ENCODE peak calls at places on chromosomes 12 and 14, in six cellular contexts. D is heart left ventricle, T is mammary epithelial cell, L is fibroblast of lung, K is body of pancreas, F is uterus. H is an unnamed sample. For H3K4me1 and H3K36me3, the result is how much of the 10 kb centered on the place peaks cover.

GRCh38 chr12:101670007-101670671 is 27.3 kb upstream of the CHPT1 start:
- DNase-seq in D (no peak), T (peak), L (peak), K (peak), F (peak), H (peak)

GRCh38 chr12:57726151-57726883 is 12.2 kb downstream of the AGAP2 start:
- DNase-seq in D (peak), T (peak), L (peak), K (peak), F (peak), H (peak)

GRCh38 chr14:22837059-22837749 is 819 bp downstream of the MMP14 start:
- DNase-seq in D (peak), T (peak), L (peak), K (peak), F (peak), H (no peak)

GRCh38 chr12:67593041-67593870 is 55.3 kb upstream of the DYRK2 start:
- DNase-seq in D (no peak), T (peak), L (peak), K (peak), F (no peak), H (peak)

GRCh38 chr14:23162800-23163199 is 20.7 kb downstream of the SLC7A8 start:
- DNase-seq in D (no peak), T (no peak), L (no peak), K (no peak), F (no peak), H (no peak)

GRCh38 chr14:28879571-28879970 is 113.0 kb downstream of the FOXG1 start:
- DNase-seq in D (no peak), T (no peak), L (no peak), K (no peak), F (no peak), H (no peak)

GRCh38 chr12:52645982-52646381 is 6.0 kb downstream of the KRT2 start:
- DNase-seq in D (no peak), T (no peak), L (no peak), K (no peak), F (no peak), H (no peak)

GRCh38 chr14:103749452-103749851 is 33.8 kb downstream of the ZFYVE21 start:
- DNase-seq in D (no peak), T (no peak), L (no peak), K (no peak), F (no peak), H (no peak)

GRCh38 chr12:3117144-3117581 is 40.0 kb downstream of the TSPAN9 start:
- DNase-seq in D (no peak), T (peak), L (peak), K (no peak), F (peak), H (peak)

GRCh38 chr12:2251485-2252179 is 198.8 kb downstream of the CACNA1C start:
- DNase-seq in D (no peak), T (no peak), L (no peak), K (no peak), F (no peak), H (no peak)

GRCh38 chr14:67129768-67130167 is 59.5 kb upstream of the GARIN2 start:
- DNase-seq in D (no peak), T (no peak), L (no peak), K (no peak), F (no peak), H (no peak)

GRCh38 chr12:75323663-75324062 is 6.5 kb downstream of the CAPS2 start:
- DNase-seq in D (no peak), T (no peak), L (no peak), K (no peak), F (no peak), H (no peak)

GRCh38 chr12:100795193-100796179 is 910 bp downstream of the ANO4 start:
- DNase-seq in D (no peak), T (no peak), L (peak), K (no peak), F (no peak), H (peak)

GRCh38 chr12:56900583-56900982 is 33.6 kb downstream of the SDR9C7 start:
- DNase-seq in D (no peak), T (peak), L (no peak), K (no peak), F (no peak), H (no peak)

GRCh38 chr12:130754234-130755001 is 38.3 kb upstream of the RIMBP2 start:
- DNase-seq in D (no peak), T (no peak), L (no peak), K (no peak), F (no peak), H (no peak)

GRCh38 chr12:104573-105081 is 38.1 kb downstream of the IQSEC3 start:
- DNase-seq in D (no peak), T (no peak), L (no peak), K (no peak), F (no peak), H (no peak)

GRCh38 chr12:113946175-113946574 is 19.9 kb downstream of the RBM19 start:
- DNase-seq in D (no peak), T (no peak), L (no peak), K (no peak), F (no peak), H (no peak)

GRCh38 chr12:120669055-120669828 is 17.7 kb upstream of the MLEC start:
- DNase-seq in D (no peak), T (peak), L (peak), K (peak), F (no peak), H (no peak)

GRCh38 chr12:76144253-76144564 is 59.7 kb upstream of the NAP1L1 start:
- DNase-seq in D (no peak), T (no peak), L (peak), K (no peak), F (no peak), H (no peak)

GRCh38 chr12:67633708-67634107 is 14.8 kb upstream of the DYRK2 start:
- DNase-seq in D (peak), T (no peak), L (no peak), K (no peak), F (no peak), H (no peak)

GRCh38 chr12:57230381-57231155 is 1.1 kb downstream of the SHMT2 start:
- DNase-seq in D (peak), T (no peak), L (no peak), K (no peak), F (no peak), H (no peak)

GRCh38 chr14:75060420-75060819 is 3.4 kb downstream of the ACYP1 start:
- DNase-seq in D (no peak), T (no peak), L (no peak), K (no peak), F (no peak), H (no peak)

GRCh38 chr12:89551747-89552146 is 25.9 kb upstream of the POC1B start:
- DNase-seq in D (no peak), T (no peak), L (no peak), K (no peak), F (no peak), H (no peak)

GRCh38 chr12:31722580-31722979 is 6.2 kb downstream of the AMN1 start:
- DNase-seq in D (no peak), T (no peak), L (no peak), K (no peak), F (no peak), H (no peak)

GRCh38 chr12:1080520-1081223 is 89.6 kb downstream of the ERC1 start:
- DNase-seq in D (no peak), T (no peak), L (no peak), K (no peak), F (no peak), H (no peak)

GRCh38 chr12:111584959-111585358 is 14.2 kb downstream of the ATXN2 start:
- DNase-seq in D (no peak), T (peak), L (no peak), K (no peak), F (no peak), H (no peak)

GRCh38 chr12:104360157-104360556 is 56.6 kb downstream of the EID3 start:
- DNase-seq in D (no peak), T (no peak), L (peak), K (no peak), F (no peak), H (peak)

GRCh38 chr12:81297606-81298005 is 219.7 kb downstream of the ACSS3 start:
- DNase-seq in D (no peak), T (no peak), L (peak), K (no peak), F (no peak), H (peak)

GRCh38 chr14:94113908-94114588 is 3.5 kb downstream of the IFI27 start:
- DNase-seq in D (no peak), T (no peak), L (peak), K (no peak), F (no peak), H (peak)

GRCh38 chr12:31586703-31587102 is 4.2 kb downstream of the DENND5B start:
- DNase-seq in D (no peak), T (no peak), L (no peak), K (no peak), F (no peak), H (no peak)

GRCh38 chr12:19530631-19531020 is 91.3 kb downstream of the AEBP2 start:
- DNase-seq in D (no peak), T (peak), L (peak), K (no peak), F (no peak), H (peak)

GRCh38 chr12:87413784-87414183 is 615.4 kb downstream of the C12orf50 start:
- DNase-seq in D (no peak), T (no peak), L (peak), K (no peak), F (no peak), H (peak)

GRCh38 chr12:39028382-39028781 is 123.0 kb upstream of the CPNE8 start:
- DNase-seq in D (no peak), T (no peak), L (no peak), K (no peak), F (no peak), H (no peak)

GRCh38 chr14:91501348-91501747 is 8.8 kb downstream of the PPP4R3A start:
- DNase-seq in D (no peak), T (no peak), L (no peak), K (no peak), F (no peak), H (no peak)

GRCh38 chr14:91501951-91502930 is 7.9 kb downstream of the PPP4R3A start:
- DNase-seq in D (no peak), T (no peak), L (no peak), K (no peak), F (no peak), H (no peak)

GRCh38 chr14:91506226-91506625 is 3.9 kb downstream of the PPP4R3A start:
- DNase-seq in D (no peak), T (no peak), L (no peak), K (no peak), F (no peak), H (no peak)

GRCh38 chr14:91508105-91508504 is 2.0 kb downstream of the PPP4R3A start:
- DNase-seq in D (no peak), T (no peak), L (no peak), K (no peak), F (no peak), H (no peak)

DNA sequence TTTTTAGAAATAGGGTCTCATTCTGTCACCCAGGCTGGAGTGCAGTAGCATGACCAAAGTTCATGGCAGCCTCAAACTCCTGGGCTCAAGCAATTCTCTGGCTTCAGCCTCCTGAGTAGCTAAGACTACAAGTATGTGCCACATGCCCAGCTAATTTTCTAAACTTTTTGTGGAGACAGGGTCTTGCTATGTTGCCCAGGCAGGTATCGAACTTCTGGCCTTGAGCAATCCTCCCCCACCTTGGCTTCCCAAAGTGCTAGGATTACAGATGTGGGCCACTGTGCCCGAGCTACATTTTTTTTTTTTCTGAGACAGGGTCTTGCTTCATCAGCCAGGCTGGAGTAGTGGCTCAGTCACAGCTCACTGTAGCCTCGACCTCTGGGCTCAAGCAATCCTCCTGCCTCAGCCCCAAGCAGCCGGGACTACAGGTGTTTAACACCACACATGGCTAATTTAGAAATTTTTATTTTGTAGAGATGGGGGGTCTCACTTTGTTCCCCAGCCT is 7.1 kb downstream of the PPP4R3A start:
- DNase-seq in D (no peak), T (no peak), L (no peak), K (no peak), F (no peak), H (no peak)
- H3K4me1 ChIP-seq in D (under half), T (under half), L (under half), K (half or more), F (under half), H (under half)

GRCh38 chr12:119149270-119149669 is 29.5 kb upstream of the HSPB8 start:
- DNase-seq in D (no peak), T (no peak), L (no peak), K (no peak), F (no peak), H (no peak)

GRCh38 chr12:119148049-119148448 is 30.7 kb upstream of the HSPB8 start:
- DNase-seq in D (no peak), T (no peak), L (no peak), K (no peak), F (no peak), H (no peak)

GRCh38 chr12:119139448-119139847 is 39.3 kb upstream of the HSPB8 start:
- DNase-seq in D (no peak), T (no peak), L (no peak), K (no peak), F (no peak), H (no peak)

DNA sequence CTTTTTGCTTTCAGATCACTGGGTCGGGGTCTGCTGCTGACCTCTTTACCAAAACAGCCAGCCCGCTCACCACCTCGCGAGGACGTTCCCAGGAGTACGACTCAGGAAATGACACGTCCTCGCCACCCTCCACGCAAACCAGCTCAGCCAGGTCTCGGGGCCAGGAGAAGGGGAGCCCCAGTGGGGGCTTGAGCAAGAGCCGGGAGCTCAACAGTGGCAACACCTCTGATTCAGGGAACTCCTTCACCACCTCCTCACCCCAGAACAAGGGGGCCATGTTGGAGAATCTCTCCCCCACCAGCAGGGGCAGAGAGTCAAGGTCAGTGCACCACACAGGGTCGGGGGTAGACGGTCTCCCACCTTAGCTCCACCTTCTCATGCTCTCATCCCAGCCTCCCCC is 33.4 kb upstream of the HSPB8 start:
- DNase-seq in D (no peak), T (no peak), L (no peak), K (no peak), F (no peak), H (no peak)
- H3K36me3 ChIP-seq in D (under half), T (under half), L (under half), K (under half), F (under half), H (under half)

GRCh38 chr12:50102648-50103309 is 1.0 kb upstream of the GPD1 start:
- DNase-seq in D (no peak), T (no peak), L (no peak), K (no peak), F (no peak), H (no peak)
- H3K4me1 ChIP-seq in D (under half), T (under half), L (under half), K (under half), F (under half), H (under half)

DNA sequence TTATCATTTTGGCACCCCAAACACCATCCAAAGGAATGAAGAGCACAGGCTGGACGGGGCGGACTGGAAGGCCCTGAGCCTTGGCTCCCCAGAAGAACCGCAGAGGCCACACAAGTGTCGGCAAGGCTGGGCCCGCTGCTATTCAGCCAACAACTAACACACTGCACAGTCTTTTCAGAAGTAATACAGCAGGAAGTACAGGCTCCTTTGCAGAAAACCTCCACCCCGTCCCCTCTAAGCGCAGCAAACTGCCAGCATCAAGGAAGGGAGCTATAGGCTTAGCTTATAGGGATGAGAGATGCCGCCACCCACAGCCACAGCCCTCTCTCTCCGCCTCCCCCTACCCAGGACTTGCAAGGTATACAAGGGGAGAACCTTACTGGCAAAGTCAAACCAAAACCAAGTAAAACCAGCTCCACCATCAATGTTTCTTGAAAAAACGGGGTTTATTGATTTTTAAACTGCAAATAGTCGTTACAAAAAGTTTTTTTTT is 5.6 kb downstream of the ZFP36L1 start:
- DNase-seq in D (no peak), T (no peak), L (peak), K (peak), F (peak), H (peak)
- H3K36me3 ChIP-seq in D (half or more), T (under half), L (under half), K (under half), F (under half), H (under half)

GRCh38 chr12:47747115-47747514 is 11.6 kb downstream of the RAPGEF3 start:
- DNase-seq in D (no peak), T (no peak), L (no peak), K (no peak), F (no peak), H (no peak)

GRCh38 chr12:47746523-47746922 is 12.2 kb downstream of the RAPGEF3 start:
- DNase-seq in D (peak), T (no peak), L (no peak), K (no peak), F (no peak), H (no peak)

GRCh38 chr12:47744778-47745436 is 13.8 kb downstream of the RAPGEF3 start:
- DNase-seq in D (peak), T (no peak), L (no peak), K (no peak), F (no peak), H (no peak)

GRCh38 chr12:47745485-47746041 is 13.1 kb downstream of the RAPGEF3 start:
- DNase-seq in D (peak), T (no peak), L (no peak), K (no peak), F (no peak), H (no peak)

GRCh38 chr12:47746073-47746472 is 12.6 kb downstream of the RAPGEF3 start:
- DNase-seq in D (peak), T (no peak), L (no peak), K (no peak), F (no peak), H (no peak)
- H3K4me1 ChIP-seq in D (under half), T (under half), L (under half), K (under half), F (under half), H (under half)

H was measured in astrocyte.